ENCODE peak calls at places on chromosomes 1 and 21, in seven cellular contexts. One of them, this sample, is unnamed.

GRCh38 chr1:240739139-240739538 is 127.2 kb upstream of the GREM2 start:
- DNase-seq in SK-N-SH: no peak
- DNase-seq in HepG2: no peak
- DNase-seq in H1: no peak
- DNase-seq in K562: no peak
- DNase-seq in HCT116: no peak
- DNase-seq in GM12878: no peak
- DNase-seq in this sample: no peak

GRCh38 chr1:243628476-243628907 is 221.6 kb downstream of the AKT3 start:
- DNase-seq in K562: no peak
- DNase-seq in H1: no peak
- DNase-seq in GM12878: no peak
- DNase-seq in HCT116: no peak
- DNase-seq in SK-N-SH: no peak
- DNase-seq in HepG2: peak; percentile 69
- DNase-seq in this sample: no peak

GRCh38 chr1:174768516-174768915 is 231.2 kb upstream of the CACYBP start:
- DNase-seq in K562: no peak
- DNase-seq in H1: no peak
- DNase-seq in GM12878: no peak
- DNase-seq in HCT116: no peak
- DNase-seq in HepG2: no peak
- DNase-seq in SK-N-SH: no peak
- DNase-seq in this sample: no peak

GRCh38 chr1:111208921-111209320 is 8.5 kb upstream of the DENND2D start:
- DNase-seq in SK-N-SH: no peak
- DNase-seq in HepG2: no peak
- DNase-seq in H1: no peak
- DNase-seq in GM12878: no peak
- DNase-seq in HCT116: no peak
- DNase-seq in K562: no peak
- DNase-seq in this sample: no peak

GRCh38 chr1:5949074-5949760 is 43.0 kb downstream of the NPHP4 start:
- DNase-seq in SK-N-SH: peak; percentile 79
- DNase-seq in HCT116: no peak
- DNase-seq in GM12878: no peak
- DNase-seq in H1: no peak
- DNase-seq in HepG2: peak; percentile 88
- DNase-seq in K562: peak; percentile 77
- DNase-seq in this sample: no peak

GRCh38 chr1:18632218-18632588 is 1.6 kb downstream of the PAX7 start:
- DNase-seq in GM12878: no peak
- DNase-seq in SK-N-SH: peak; percentile 44
- DNase-seq in HCT116: no peak
- DNase-seq in HepG2: no peak
- DNase-seq in H1: no peak
- DNase-seq in K562: no peak
- DNase-seq in this sample: no peak

GRCh38 chr1:39779821-39780220 is 8.7 kb upstream of the OXCT2 start:
- DNase-seq in H1: no peak
- DNase-seq in HepG2: no peak
- DNase-seq in K562: no peak
- DNase-seq in GM12878: no peak
- DNase-seq in HCT116: no peak
- DNase-seq in SK-N-SH: no peak
- DNase-seq in this sample: no peak

GRCh38 chr1:12451560-12451900 is 166.5 kb downstream of the DHRS3 start:
- DNase-seq in GM12878: no peak
- DNase-seq in HCT116: no peak
- DNase-seq in K562: no peak
- DNase-seq in HepG2: no peak
- DNase-seq in H1: no peak
- DNase-seq in SK-N-SH: no peak
- DNase-seq in this sample: no peak

GRCh38 chr21:37792046-37792445 is 124.2 kb downstream of the KCNJ6 start:
- DNase-seq in SK-N-SH: no peak
- DNase-seq in K562: no peak
- DNase-seq in HCT116: no peak
- DNase-seq in HepG2: no peak
- DNase-seq in H1: no peak
- DNase-seq in GM12878: no peak
- DNase-seq in this sample: no peak

GRCh38 chr1:230750576-230750975 is 3.4 kb downstream of the CAPN9 start:
- DNase-seq in GM12878: no peak
- DNase-seq in HCT116: no peak
- DNase-seq in H1: no peak
- DNase-seq in HepG2: no peak
- DNase-seq in K562: no peak
- DNase-seq in SK-N-SH: no peak
- DNase-seq in this sample: peak; percentile 31

GRCh38 chr1:219639843-219640606 is 27.1 kb upstream of the ZC3H11B start:
- DNase-seq in SK-N-SH: no peak
- DNase-seq in HepG2: no peak
- DNase-seq in GM12878: no peak
- DNase-seq in K562: no peak
- DNase-seq in H1: no peak
- DNase-seq in HCT116: no peak
- DNase-seq in this sample: no peak

GRCh38 chr1:30782361-30783243 is 25.0 kb upstream of the LAPTM5 start:
- DNase-seq in GM12878: no peak
- DNase-seq in SK-N-SH: peak; percentile 92
- DNase-seq in HepG2: peak; percentile 74
- DNase-seq in HCT116: no peak
- DNase-seq in K562: peak; percentile 88
- DNase-seq in H1: no peak
- DNase-seq in this sample: peak; percentile 48

GRCh38 chr1:9311029-9311428 is 18.3 kb downstream of the SPSB1 start:
- DNase-seq in SK-N-SH: no peak
- DNase-seq in K562: no peak
- DNase-seq in H1: no peak
- DNase-seq in GM12878: no peak
- DNase-seq in HepG2: no peak
- DNase-seq in HCT116: no peak
- DNase-seq in this sample: no peak

GRCh38 chr1:9311489-9311888 is 18.8 kb downstream of the SPSB1 start:
- DNase-seq in GM12878: no peak
- DNase-seq in HCT116: no peak
- DNase-seq in K562: peak; percentile 45
- DNase-seq in HepG2: no peak
- DNase-seq in H1: no peak
- DNase-seq in SK-N-SH: no peak
- DNase-seq in this sample: no peak

GRCh38 chr1:9309080-9309479 is 16.4 kb downstream of the SPSB1 start:
- DNase-seq in HCT116: no peak
- DNase-seq in HepG2: no peak
- DNase-seq in GM12878: no peak
- DNase-seq in H1: no peak
- DNase-seq in SK-N-SH: no peak
- DNase-seq in K562: no peak
- DNase-seq in this sample: no peak

GRCh38 chr1:9308236-9308635 is 15.5 kb downstream of the SPSB1 start:
- DNase-seq in HCT116: no peak
- DNase-seq in HepG2: no peak
- DNase-seq in H1: no peak
- DNase-seq in GM12878: no peak
- DNase-seq in SK-N-SH: no peak
- DNase-seq in K562: no peak
- DNase-seq in this sample: no peak

DNA sequence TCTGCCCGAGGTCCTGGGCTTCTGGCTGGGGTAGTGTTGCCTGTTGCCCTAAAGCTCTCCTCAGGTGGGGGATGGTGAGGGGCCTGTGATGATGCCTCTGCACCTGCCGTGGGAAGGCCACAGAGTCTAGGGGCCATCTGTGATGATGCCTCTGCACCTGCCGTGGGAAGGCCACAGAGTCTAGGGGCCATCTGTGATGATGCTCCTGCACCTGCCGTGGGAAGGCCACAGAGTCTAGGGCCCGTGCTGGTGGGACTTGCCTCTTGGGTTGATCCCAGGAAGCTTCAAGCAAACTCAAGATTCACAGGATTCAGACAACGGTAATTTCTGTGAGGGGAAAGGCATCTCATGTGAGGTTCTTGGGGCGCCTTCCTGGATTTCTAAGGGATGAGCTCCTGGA is 17.3 kb downstream of the SPSB1 start:
- DNase-seq in HepG2: no peak
- DNase-seq in GM12878: no peak
- DNase-seq in HCT116: no peak
- DNase-seq in K562: no peak
- DNase-seq in SK-N-SH: no peak
- DNase-seq in H1: no peak
- DNase-seq in this sample: no peak
- TF ChIP-seq JUND in HepG2: no peak
- TF ChIP-seq JUND in GM12878: no peak
- TF ChIP-seq JUND in HCT116: no peak
- TF ChIP-seq JUND in K562: no peak
- TF ChIP-seq JUND in SK-N-SH: no peak
- TF ChIP-seq JUND in H1: no peak
- TF ChIP-seq JUND in this sample: no peak

GRCh38 chr1:59066231-59066630 is 230.7 kb upstream of the FGGY start:
- DNase-seq in SK-N-SH: no peak
- DNase-seq in GM12878: no peak
- DNase-seq in HepG2: no peak
- DNase-seq in H1: no peak
- DNase-seq in HCT116: no peak
- DNase-seq in K562: no peak
- DNase-seq in this sample: no peak

GRCh38 chr1:59061876-59062275 is 235.0 kb upstream of the FGGY start:
- DNase-seq in SK-N-SH: no peak
- DNase-seq in GM12878: no peak
- DNase-seq in HCT116: peak; percentile 32
- DNase-seq in K562: no peak
- DNase-seq in H1: no peak
- DNase-seq in HepG2: no peak
- DNase-seq in this sample: peak; percentile 8

GRCh38 chr1:59063501-59063900 is 233.4 kb upstream of the FGGY start:
- DNase-seq in HCT116: no peak
- DNase-seq in HepG2: no peak
- DNase-seq in SK-N-SH: no peak
- DNase-seq in K562: no peak
- DNase-seq in H1: no peak
- DNase-seq in GM12878: no peak
- DNase-seq in this sample: no peak

GRCh38 chr1:59064592-59064991 is 232.3 kb upstream of the FGGY start:
- DNase-seq in H1: no peak
- DNase-seq in SK-N-SH: no peak
- DNase-seq in HCT116: no peak
- DNase-seq in K562: no peak
- DNase-seq in GM12878: no peak
- DNase-seq in HepG2: no peak
- DNase-seq in this sample: no peak

DNA sequence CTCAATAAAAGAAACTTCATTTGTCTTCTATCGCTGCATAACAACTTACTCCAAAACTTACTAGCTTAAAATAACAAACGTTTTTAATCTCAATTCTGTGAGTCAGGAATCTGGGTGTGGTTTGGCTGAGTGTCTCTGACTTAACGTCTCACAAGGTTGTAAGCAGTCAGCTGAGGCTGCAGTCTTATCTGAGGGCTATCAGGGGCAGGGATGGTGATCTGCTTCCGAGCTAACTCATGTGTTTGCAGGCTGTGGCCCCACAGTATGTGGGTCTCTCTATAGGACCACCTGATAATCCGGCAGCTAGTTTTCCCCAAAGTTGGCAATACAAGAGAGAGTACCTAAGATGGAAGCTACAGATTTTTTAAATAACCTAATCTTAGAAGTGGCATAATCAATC is 234.2 kb upstream of the FGGY start:
- DNase-seq in GM12878: no peak
- DNase-seq in HepG2: no peak
- DNase-seq in H1: no peak
- DNase-seq in SK-N-SH: no peak
- DNase-seq in HCT116: no peak
- DNase-seq in K562: no peak
- DNase-seq in this sample: no peak
- TF ChIP-seq JUND in GM12878: no peak
- TF ChIP-seq JUND in HepG2: no peak
- TF ChIP-seq JUND in H1: no peak
- TF ChIP-seq JUND in SK-N-SH: no peak
- TF ChIP-seq JUND in HCT116: no peak
- TF ChIP-seq JUND in K562: peak; percentile 66
- TF ChIP-seq JUND in this sample: no peak

DNA sequence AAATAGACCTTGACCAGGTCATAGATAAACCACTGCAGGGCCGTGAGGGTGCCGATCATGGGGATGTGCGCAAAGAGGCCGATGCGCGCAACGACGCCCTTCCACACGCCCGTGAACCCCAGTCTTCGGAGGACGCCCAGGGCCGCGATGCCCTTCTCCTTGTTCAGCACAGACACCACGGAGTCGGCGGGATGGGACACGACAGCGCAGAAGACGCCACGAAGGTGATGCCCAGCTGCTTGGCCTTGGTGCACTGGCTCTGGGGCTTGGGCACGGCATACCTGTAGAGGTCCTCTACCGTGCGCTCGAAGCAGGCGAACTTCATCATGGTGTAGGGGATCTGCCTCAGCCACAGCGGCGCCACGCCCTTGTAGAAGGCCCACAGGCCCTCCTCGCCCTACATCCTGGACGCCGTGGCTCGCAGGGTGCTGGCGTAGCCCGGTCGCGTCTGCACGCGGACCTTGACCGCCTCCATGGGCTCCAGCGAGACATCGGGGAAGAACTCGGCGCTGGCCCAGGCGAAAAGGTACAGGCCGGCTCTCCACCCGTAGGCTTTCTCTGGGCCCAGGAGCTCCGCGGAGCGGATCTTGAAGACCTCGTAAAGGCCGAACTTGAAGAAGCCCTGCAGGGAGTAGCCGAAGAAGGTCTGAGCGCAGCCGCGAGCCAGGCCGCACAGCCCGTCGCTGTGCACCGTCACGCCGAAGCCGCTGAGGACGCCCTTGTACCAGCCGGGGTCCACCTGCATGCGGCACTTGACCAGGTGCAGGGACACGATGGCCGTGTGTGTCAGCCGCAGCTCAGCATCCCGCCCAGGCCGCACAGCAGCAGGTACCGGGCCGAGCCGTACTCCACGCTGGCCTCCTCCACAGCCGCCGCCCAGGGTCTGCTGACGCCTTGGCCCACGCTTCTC is 20.5 kb upstream of the DMRTB1 start:
- DNase-seq in K562: no peak
- DNase-seq in HCT116: no peak
- DNase-seq in GM12878: no peak
- DNase-seq in HepG2: no peak
- DNase-seq in H1: no peak
- DNase-seq in SK-N-SH: no peak
- DNase-seq in this sample: no peak
- TF ChIP-seq JUND in K562: no peak
- TF ChIP-seq JUND in HCT116: no peak
- TF ChIP-seq JUND in GM12878: no peak
- TF ChIP-seq JUND in HepG2: no peak
- TF ChIP-seq JUND in H1: no peak
- TF ChIP-seq JUND in SK-N-SH: no peak
- TF ChIP-seq JUND in this sample: no peak

DNA sequence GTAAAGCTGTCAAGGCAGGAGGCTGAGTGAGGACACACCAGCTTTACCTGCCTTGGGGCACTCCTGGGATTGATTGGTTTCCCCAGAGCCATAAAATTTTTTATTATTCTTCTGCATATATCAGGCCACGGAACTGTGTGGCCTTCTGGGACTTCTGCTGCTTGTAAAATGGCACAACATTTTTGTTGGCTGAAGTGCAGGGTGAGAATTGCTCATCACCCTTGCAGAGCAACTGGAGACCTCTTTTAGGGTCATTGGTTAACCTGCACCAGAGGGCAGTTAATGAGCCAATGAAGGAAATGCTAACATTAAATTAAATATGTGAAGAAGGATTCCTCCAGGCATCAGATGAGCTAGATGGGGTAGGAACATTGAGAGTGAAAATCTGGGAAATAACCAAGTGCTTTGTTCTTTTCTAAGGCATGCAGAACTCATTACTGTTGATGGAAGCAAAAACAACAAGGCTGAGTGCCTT is 87.7 kb downstream of the LTN1 start:
- DNase-seq in SK-N-SH: no peak
- DNase-seq in HepG2: no peak
- DNase-seq in H1: no peak
- DNase-seq in GM12878: no peak
- DNase-seq in K562: no peak
- DNase-seq in HCT116: no peak
- DNase-seq in this sample: peak; percentile 22
- TF ChIP-seq JUND in SK-N-SH: no peak
- TF ChIP-seq JUND in HepG2: no peak
- TF ChIP-seq JUND in H1: no peak
- TF ChIP-seq JUND in GM12878: no peak
- TF ChIP-seq JUND in K562: no peak
- TF ChIP-seq JUND in HCT116: no peak
- TF ChIP-seq JUND in this sample: no peak